ENCODE peak calls at places on chromosomes 1 and 21, in eight cellular contexts. O is lower lobe of right lung, Z is cardiac muscle cell, G is stomach, F is cardiac fibroblast, R is NB4, C is dorsolateral prefrontal cortex, B is foreskin fibroblast. U is an unnamed sample.
A peak's percentile ranks its signal among the peaks of the same experiment; 100 is the strongest.

GRCh38 chr1:214833357-214833756 is 230.4 kb downstream of the CENPF start:
- DNase-seq in O (no peak), Z (no peak), G (no peak), F (peak; percentile 71), R (no peak), C (no peak), B (peak; percentile 63), U (no peak)

GRCh38 chr1:153058826-153059784 is 1.8 kb upstream of the SPRR2A start:
- DNase-seq in O (no peak), Z (peak; percentile 2), G (no peak), F (no peak), R (no peak), C (no peak), B (no peak), U (no peak)

GRCh38 chr1:7335224-7335879 is 435.7 kb upstream of the VAMP3 start:
- DNase-seq in O (no peak), Z (no peak), G (no peak), F (no peak), R (no peak), C (no peak), B (no peak), U (no peak)

GRCh38 chr21:20591294-20591693 is 406.9 kb upstream of the NCAM2 start:
- DNase-seq in O (no peak), Z (no peak), G (no peak), F (no peak), R (no peak), C (no peak), B (no peak), U (no peak)

GRCh38 chr1:21129407-21129806 is 47.3 kb downstream of the EIF4G3 start:
- DNase-seq in O (no peak), Z (no peak), G (no peak), F (no peak), R (no peak), C (no peak), B (peak; percentile 5), U (no peak)

GRCh38 chr1:173294853-173295252 is 87.7 kb upstream of the TNFSF4 start:
- DNase-seq in O (no peak), Z (no peak), G (no peak), F (peak; percentile 58), R (no peak), C (no peak), B (no peak), U (no peak)

GRCh38 chr1:79726321-79726720 is 719.8 kb upstream of the ADGRL4 start:
- DNase-seq in O (no peak), Z (no peak), G (no peak), F (no peak), R (no peak), C (no peak), B (peak; percentile 20), U (no peak)

GRCh38 chr1:184366992-184367391 is 19.8 kb upstream of the C1orf21 start:
- DNase-seq in O (no peak), Z (no peak), G (no peak), F (peak; percentile 82), R (peak; percentile 79), C (no peak), B (no peak), U (no peak)

GRCh38 chr1:94579876-94580294 is 38.3 kb upstream of the F3 start:
- DNase-seq in O (no peak), Z (no peak), G (no peak), F (peak; percentile 84), R (no peak), C (no peak), B (peak; percentile 95), U (no peak)

GRCh38 chr1:117698398-117699160 is 92.7 kb downstream of the TENT5C start:
- DNase-seq in O (no peak), Z (no peak), G (no peak), F (peak; percentile 50), R (peak; percentile 53), C (no peak), B (no peak), U (no peak)

GRCh38 chr1:199463521-199464127 is 563.9 kb upstream of the NR5A2 start:
- DNase-seq in O (no peak), Z (peak; percentile 22), G (peak; percentile 26), F (peak; percentile 84), R (peak; percentile 79), C (no peak), B (peak; percentile 59), U (peak; percentile 80)

GRCh38 chr1:228770779-228771223 is 35.5 kb downstream of the RHOU start:
- DNase-seq in O (no peak), Z (no peak), G (peak; percentile 30), F (no peak), R (no peak), C (no peak), B (no peak), U (no peak)

GRCh38 chr1:165147799-165148198 is 208.7 kb downstream of the LMX1A start:
- DNase-seq in O (no peak), Z (no peak), G (no peak), F (no peak), R (no peak), C (no peak), B (no peak), U (no peak)

GRCh38 chr1:66416295-66416694 is 117.7 kb upstream of the SGIP1 start:
- DNase-seq in O (no peak), Z (no peak), G (no peak), F (peak; percentile 66), R (peak; percentile 84), C (no peak), B (peak; percentile 79), U (no peak)

GRCh38 chr1:38013027-38013588 is 574 bp downstream of the UTP11 start:
- DNase-seq in O (peak; percentile 43), Z (no peak), G (no peak), F (peak; percentile 66), R (peak; percentile 69), C (no peak), B (peak; percentile 86), U (no peak)

GRCh38 chr1:239550178-239550577 is 163.8 kb downstream of the CHRM3 start:
- DNase-seq in O (no peak), Z (no peak), G (no peak), F (peak; percentile 11), R (no peak), C (no peak), B (no peak), U (no peak)

GRCh38 chr1:239545466-239545865 is 159.1 kb downstream of the CHRM3 start:
- DNase-seq in O (no peak), Z (no peak), G (no peak), F (peak; percentile 7), R (no peak), C (no peak), B (peak; percentile 1), U (no peak)

GRCh38 chr1:239543873-239544272 is 157.5 kb downstream of the CHRM3 start:
- DNase-seq in O (no peak), Z (no peak), G (no peak), F (no peak), R (no peak), C (no peak), B (no peak), U (no peak)

DNA sequence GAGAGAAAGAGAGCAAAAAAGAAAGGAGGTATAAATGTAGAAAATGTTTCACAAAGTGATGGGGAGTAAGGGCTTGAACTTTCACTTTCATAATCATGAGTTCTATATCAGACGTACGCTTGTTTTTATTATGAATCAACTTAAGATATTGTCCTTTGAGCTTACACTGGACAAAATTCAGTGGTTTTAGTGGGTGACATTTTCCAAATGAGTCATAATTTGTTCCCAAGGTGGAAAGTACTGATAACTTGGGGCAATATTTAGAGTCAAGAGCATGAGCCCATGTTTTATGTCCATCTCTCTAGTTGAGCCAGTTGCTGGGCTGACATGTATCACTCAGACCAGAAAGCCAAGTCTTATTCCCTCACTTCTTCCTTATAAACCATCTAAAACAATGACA is 161.6 kb downstream of the CHRM3 start:
- DNase-seq in O (no peak), Z (no peak), G (no peak), F (no peak), R (no peak), C (no peak), B (no peak), U (no peak)
- H3K4me3 ChIP-seq in O (no peak overlapping the region), Z (no peak overlapping the region), G (no peak overlapping the region), F (no peak overlapping the region), R (no peak overlapping the region), C (no peak overlapping the region), B (no peak overlapping the region), U (no peak overlapping the region)

DNA sequence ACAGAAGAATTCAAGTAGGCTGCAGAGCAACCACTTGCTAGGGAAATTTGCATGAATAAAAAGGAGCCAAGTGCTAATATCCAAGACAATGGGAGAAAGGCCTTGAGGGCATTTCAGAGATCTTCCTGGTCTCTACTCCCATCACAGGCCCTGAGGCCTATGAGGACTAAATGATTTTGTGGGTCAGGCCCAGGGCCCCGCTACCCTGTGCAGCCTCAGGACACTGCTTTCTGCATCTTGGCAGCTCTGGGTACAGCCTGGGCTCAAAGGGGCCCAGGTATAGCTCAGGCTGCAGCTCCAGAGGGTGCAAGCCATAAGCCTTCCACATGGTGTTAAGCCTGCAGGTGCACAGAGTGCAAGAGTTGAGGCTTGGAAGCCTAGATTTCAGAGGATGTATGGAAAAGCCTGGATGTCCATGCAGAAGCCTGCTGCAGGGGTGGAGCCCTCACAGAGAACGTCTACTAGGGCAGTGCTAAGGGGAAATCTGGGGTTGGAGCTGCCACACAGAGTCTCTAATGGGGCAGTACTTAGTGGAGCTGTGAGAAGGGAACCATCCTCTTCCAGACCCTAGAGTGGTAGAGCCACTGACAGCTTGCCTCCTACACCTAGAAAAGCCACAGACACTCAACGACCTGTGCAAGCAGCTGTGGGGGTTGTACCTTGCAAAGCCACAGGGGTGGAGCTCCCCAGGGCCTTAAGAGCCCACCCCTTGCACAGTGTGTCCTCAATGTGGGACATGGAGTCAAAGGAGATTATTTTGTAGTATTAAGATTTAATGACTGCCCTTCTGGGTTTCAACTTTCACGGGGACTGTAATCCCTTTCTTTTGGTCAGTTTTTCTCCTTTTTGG is 13.7 kb upstream of the ACTRT2 start:
- DNase-seq in O (no peak), Z (no peak), G (no peak), F (no peak), R (no peak), C (no peak), B (no peak), U (no peak)
- TF ChIP-seq CTCF in O (no peak), Z (no peak), G (no peak), F (no peak), R (no peak), C (no peak), B (no peak), U (no peak)

GRCh38 chr1:156659994-156660751 is 17.0 kb downstream of the NES start:
- DNase-seq in O (peak; percentile 95), Z (peak; percentile 99), G (peak; percentile 92), F (peak; percentile 99), R (peak; percentile 96), C (peak; percentile 93), B (peak; percentile 100), U (peak; percentile 98)
- H3K4me3 ChIP-seq in O (peak overlapping the region; percentile 23), Z (no peak overlapping the region), G (peak overlapping the region; percentile 10), F (no peak overlapping the region), R (peak overlapping the region; percentile 30), C (peak overlapping the region; percentile 20), B (no peak overlapping the region), U (peak overlapping the region; percentile 76)

DNA sequence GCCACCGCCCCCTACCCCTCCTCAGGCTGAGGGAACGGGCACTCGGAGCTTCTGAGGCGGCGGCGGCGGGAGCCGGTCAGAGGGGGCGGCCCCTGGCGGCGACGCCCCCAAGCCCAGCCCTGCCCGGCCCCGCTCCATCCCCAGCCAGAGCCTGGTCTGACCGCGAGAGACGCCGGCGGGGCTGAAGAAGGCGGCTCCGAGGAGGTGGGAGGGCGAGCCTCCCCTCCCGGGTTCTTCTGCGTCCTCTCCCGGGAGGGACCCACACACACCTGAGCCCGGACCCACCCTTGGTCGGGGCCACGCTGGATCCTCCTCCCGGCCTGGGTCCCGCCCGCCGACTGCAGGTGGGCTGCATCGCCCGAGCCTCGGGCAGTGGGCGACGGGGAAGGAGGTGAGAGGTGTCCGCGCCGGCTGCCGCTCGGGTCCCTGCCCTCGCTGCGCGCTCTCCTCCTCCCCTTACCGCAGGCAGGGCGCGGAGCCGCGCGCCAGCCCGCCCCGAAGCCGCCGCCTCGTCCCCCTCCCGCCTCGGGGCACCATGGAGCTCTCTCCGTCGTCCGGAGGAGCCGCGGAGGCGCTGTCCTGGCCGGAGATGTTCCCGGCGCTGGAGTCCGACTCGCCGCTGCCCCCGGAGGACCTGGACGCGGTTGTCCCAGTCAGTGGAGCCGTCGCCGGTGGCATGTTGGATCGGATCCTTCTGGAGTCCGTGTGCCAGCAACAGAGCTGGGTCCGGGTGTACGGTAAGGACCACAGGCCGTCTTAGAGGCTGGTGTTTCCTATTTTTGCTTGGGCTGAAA is at the start of gene RASAL2:
- DNase-seq in O (peak; percentile 77), Z (peak; percentile 88), G (peak; percentile 62), F (peak; percentile 67), R (peak; percentile 75), C (peak; percentile 73), B (peak; percentile 89), U (peak; percentile 6)
- TF ChIP-seq CTCF in O (peak; percentile 16), Z (peak; percentile 31), G (no peak), F (peak; percentile 28), R (no peak), C (peak; percentile 22), B (peak; percentile 9), U (no peak)

U was measured in GM12865.